ENCODE peak calls at places on chromosomes 13 and 19, in five cellular contexts. V is A549, R is GM12878, P is K562, O is SK-N-SH. S is an unnamed sample.

GRCh38 chr19:21256722-21257121 is 72.5 kb downstream of the ZNF708 start:
- DNase-seq in V (peak), R (no peak), P (peak), O (peak), S (peak)

GRCh38 chr13:44814836-44815235 is 174.4 kb downstream of the NUFIP1 start:
- DNase-seq in V (no peak), R (no peak), P (no peak), O (no peak), S (no peak)

GRCh38 chr13:32902898-32903297 is 113.3 kb upstream of the KL start:
- DNase-seq in V (no peak), R (no peak), P (no peak), O (no peak), S (peak)

GRCh38 chr19:11435833-11436313 is 438 bp downstream of the PRKCSH start:
- DNase-seq in V (no peak), R (no peak), P (peak), O (peak), S (peak)

GRCh38 chr19:13154911-13155471 is 4.8 kb downstream of the IER2 start:
- DNase-seq in V (no peak), R (no peak), P (peak), O (peak), S (peak)

GRCh38 chr13:59391696-59392095 is 772.0 kb downstream of the DIAPH3 start:
- DNase-seq in V (peak), R (peak), P (peak), O (peak), S (peak)

GRCh38 chr13:27952931-27953670 is 16.0 kb downstream of the CDX2 start:
- DNase-seq in V (no peak), R (no peak), P (no peak), O (no peak), S (no peak)

GRCh38 chr19:14961956-14962685 is 17.5 kb downstream of the SLC1A6 start:
- DNase-seq in V (no peak), R (no peak), P (no peak), O (no peak), S (no peak)

GRCh38 chr13:106530209-106530906 is 5.1 kb downstream of the EFNB2 start:
- DNase-seq in V (no peak), R (no peak), P (no peak), O (no peak), S (no peak)

GRCh38 chr19:39953915-39954314 is 17.1 kb upstream of the PSMC4 start:
- DNase-seq in V (no peak), R (no peak), P (no peak), O (no peak), S (no peak)

GRCh38 chr13:77330009-77330471 is 3.1 kb upstream of the MYCBP2 start:
- DNase-seq in V (no peak), R (no peak), P (no peak), O (no peak), S (no peak)

GRCh38 chr19:46529622-46530451 is 34.2 kb upstream of the PNMA8B start:
- DNase-seq in V (peak), R (no peak), P (peak), O (peak), S (peak)

GRCh38 chr13:75760182-75760981 is 124.3 kb downstream of the LMO7 start:
- DNase-seq in V (peak), R (no peak), P (no peak), O (no peak), S (peak)

GRCh38 chr19:14337510-14337909 is 43.7 kb upstream of the ADGRE5 start:
- DNase-seq in V (peak), R (no peak), P (peak), O (peak), S (no peak)

GRCh38 chr19:42540071-42540553 is 11.8 kb upstream of the CEACAM1 start:
- DNase-seq in V (no peak), R (no peak), P (no peak), O (no peak), S (no peak)

GRCh38 chr19:11423164-11423803 is 4.2 kb upstream of the RGL3 start:
- DNase-seq in V (no peak), R (no peak), P (peak), O (no peak), S (no peak)

GRCh38 chr13:20847298-20847697 is 55.2 kb downstream of the XPO4 start:
- DNase-seq in V (no peak), R (no peak), P (peak), O (no peak), S (no peak)

GRCh38 chr13:113618455-113618854 is 33.9 kb downstream of the TFDP1 start:
- DNase-seq in V (no peak), R (no peak), P (no peak), O (no peak), S (no peak)

GRCh38 chr19:7870571-7871279 is 3.5 kb downstream of the PRR36 start:
- DNase-seq in V (peak), R (no peak), P (peak), O (peak), S (no peak)

GRCh38 chr13:62887046-62887445 is 1471.4 kb upstream of the PCDH20 start:
- DNase-seq in V (no peak), R (no peak), P (no peak), O (no peak), S (no peak)

GRCh38 chr13:30125422-30126073 is 181.8 kb downstream of the KATNAL1 start:
- DNase-seq in V (peak), R (no peak), P (no peak), O (no peak), S (peak)
- TF ChIP-seq RCOR1 in V (no peak), R (no peak), P (no peak), O (no peak), S (peak)

GRCh38 chr13:67410645-67411044 is 180.5 kb upstream of the PCDH9 start:
- DNase-seq in V (no peak), R (no peak), P (no peak), O (no peak), S (no peak)

DNA sequence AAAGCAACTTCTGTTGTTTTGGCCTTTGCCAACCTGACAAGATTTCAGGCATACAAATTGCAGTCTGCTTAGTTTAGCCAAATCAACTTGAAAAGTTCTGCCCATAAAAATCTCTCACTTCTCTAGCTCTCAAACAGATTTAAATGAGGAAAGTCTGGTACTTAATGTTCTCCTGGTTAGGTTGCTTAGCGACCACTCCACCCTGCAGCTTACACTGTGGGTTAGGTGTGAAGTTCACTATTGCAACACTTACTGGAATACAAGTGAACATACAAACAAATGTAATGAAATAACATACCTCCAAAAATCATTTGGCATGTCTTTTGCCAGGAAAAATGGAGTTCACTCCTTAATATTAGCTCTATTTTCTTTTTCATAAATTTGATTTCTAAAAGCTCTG is 178.7 kb upstream of the PCDH9 start:
- DNase-seq in V (no peak), R (no peak), P (no peak), O (no peak), S (no peak)
- TF ChIP-seq RCOR1 in V (no peak), R (no peak), P (no peak), O (no peak), S (no peak)

DNA sequence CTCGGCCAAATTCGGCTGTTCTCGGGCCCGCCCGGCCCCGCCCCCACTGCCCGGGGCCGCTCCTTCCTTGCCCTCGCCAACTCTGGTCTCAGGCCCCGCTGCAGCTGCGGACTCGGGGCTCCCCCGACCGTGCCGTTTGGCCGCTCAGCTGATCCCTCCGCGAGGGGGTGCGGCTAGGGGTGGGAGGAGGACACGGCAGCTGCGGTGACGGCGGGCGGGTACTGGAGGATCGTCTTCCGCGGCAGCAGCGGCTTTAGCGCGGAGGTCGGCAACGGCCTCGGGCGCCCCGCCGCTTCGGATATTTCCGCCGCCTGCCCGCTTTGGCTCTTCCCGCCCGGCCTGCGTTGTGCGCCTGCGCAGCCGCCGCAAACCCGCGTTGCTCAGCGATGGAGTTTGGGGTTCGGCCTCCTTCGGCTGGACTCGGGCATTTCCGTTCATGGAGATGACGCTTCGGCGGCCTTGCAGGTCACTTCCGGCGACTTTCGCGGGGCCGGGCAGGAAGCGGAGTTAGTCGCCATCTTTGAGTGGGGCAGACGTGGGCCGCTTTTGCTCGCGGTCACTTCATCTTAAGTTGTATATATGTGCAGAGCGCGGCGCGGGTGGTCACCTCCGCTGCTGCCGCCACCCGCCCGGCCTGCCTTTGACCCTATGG is 338 bp upstream of the UBE2M start:
- DNase-seq in V (peak), R (peak), P (peak), O (peak), S (peak)
- TF ChIP-seq RCOR1 in V (no peak), R (no peak), P (peak), O (no peak), S (no peak)

DNA sequence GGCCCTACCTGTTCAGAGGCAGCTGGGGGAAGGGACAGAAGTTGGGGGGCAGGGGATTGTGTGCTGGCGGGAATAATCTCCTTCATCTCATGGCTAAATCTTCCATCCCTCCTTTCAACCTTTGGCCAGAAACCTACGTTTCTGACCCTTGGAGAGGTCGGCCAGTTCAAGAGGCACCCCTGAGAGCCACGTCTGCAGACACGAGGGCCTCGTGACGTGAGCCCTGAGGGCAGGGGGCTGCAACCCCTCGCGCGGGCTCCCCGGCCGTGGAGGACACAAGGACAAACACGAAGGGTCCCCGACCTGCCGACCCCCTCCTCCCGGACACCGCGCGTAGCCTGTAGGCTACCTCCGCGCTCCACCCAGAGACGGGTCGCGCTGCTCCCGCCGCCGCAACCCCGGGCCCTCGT is 898 bp upstream of the RPS5 start:
- DNase-seq in V (no peak), R (no peak), P (peak), O (no peak), S (no peak)
- TF ChIP-seq RCOR1 in V (no peak), R (no peak), P (no peak), O (no peak), S (no peak)

DNA sequence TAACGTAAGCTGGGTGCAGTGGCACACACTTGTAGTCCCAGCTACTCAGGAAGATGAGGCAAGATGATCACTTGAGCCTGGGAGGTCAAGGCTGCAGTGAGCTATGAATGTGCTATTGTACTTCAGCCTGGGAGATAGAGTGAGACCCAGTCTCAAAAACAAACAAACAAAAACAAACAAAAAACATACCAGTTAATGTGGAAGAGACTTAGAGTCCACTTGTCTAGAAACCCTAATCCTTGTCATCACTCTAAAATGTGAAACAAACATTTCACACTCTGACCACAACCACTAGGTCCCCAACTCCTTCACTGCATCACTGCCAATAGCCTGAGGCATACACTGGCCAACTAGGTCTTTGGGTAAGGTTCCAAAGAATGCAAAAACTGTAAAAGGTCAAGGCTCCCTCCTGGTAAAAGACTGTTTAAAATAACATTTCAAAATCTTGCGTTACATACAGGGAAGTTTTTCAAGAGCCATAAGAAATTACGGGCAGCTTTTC is 28.6 kb upstream of the CYP2B6 start:
- DNase-seq in V (peak), R (no peak), P (no peak), O (no peak), S (no peak)
- TF ChIP-seq RCOR1 in V (no peak), R (no peak), P (no peak), O (no peak), S (no peak)

GRCh38 chr19:1408300-1409203 is 1.2 kb downstream of the DAZAP1 start:
- DNase-seq in V (no peak), R (no peak), P (peak), O (peak), S (peak)
- TF ChIP-seq RCOR1 in V (no peak), R (no peak), P (no peak), O (no peak), S (no peak)